ENCODE peak calls at places on chromosomes 4 and X, in six cellular contexts. One of them, this sample, is unnamed.

GRCh38 chr4:159444668-159445067 is 341.8 kb downstream of the RAPGEF2 start:
- DNase-seq in sigmoid colon: no peak
- DNase-seq in Peyer's patch: no peak
- DNase-seq in ovary: no peak
- DNase-seq in body of pancreas: no peak
- DNase-seq in esophagus muscularis mucosa: no peak
- DNase-seq in this sample: no peak

GRCh38 chrX:39990388-39990787 is 107.4 kb downstream of the BCOR start:
- DNase-seq in esophagus muscularis mucosa: no peak
- DNase-seq in body of pancreas: no peak
- DNase-seq in sigmoid colon: no peak
- DNase-seq in Peyer's patch: no peak
- DNase-seq in ovary: no peak
- DNase-seq in this sample: no peak

GRCh38 chrX:100864967-100865366 is 9.2 kb downstream of the NOX1 start:
- DNase-seq in Peyer's patch: no peak
- DNase-seq in sigmoid colon: no peak
- DNase-seq in body of pancreas: no peak
- DNase-seq in ovary: no peak
- DNase-seq in esophagus muscularis mucosa: no peak
- DNase-seq in this sample: no peak

GRCh38 chr4:25234390-25235367 is 846 bp downstream of the PI4K2B start:
- DNase-seq in esophagus muscularis mucosa: no peak
- DNase-seq in body of pancreas: peak; percentile 71
- DNase-seq in Peyer's patch: peak; percentile 32
- DNase-seq in sigmoid colon: peak; percentile 69
- DNase-seq in ovary: peak; percentile 61
- DNase-seq in this sample: peak; percentile 58

GRCh38 chrX:153580700-153581386 is 18.1 kb downstream of the CCNQ start:
- DNase-seq in esophagus muscularis mucosa: no peak
- DNase-seq in ovary: no peak
- DNase-seq in sigmoid colon: no peak
- DNase-seq in Peyer's patch: no peak
- DNase-seq in body of pancreas: no peak
- DNase-seq in this sample: no peak

GRCh38 chr4:95547708-95548471 is 883 bp downstream of the UNC5C start:
- DNase-seq in body of pancreas: no peak
- DNase-seq in esophagus muscularis mucosa: no peak
- DNase-seq in ovary: peak; percentile 38
- DNase-seq in Peyer's patch: no peak
- DNase-seq in sigmoid colon: peak; percentile 65
- DNase-seq in this sample: peak; percentile 64

GRCh38 chrX:1466971-1467561 is 14.4 kb upstream of the ASMTL start:
- DNase-seq in Peyer's patch: peak; percentile 78
- DNase-seq in ovary: no peak
- DNase-seq in sigmoid colon: peak; percentile 49
- DNase-seq in esophagus muscularis mucosa: peak; percentile 86
- DNase-seq in body of pancreas: no peak
- DNase-seq in this sample: no peak

GRCh38 chr4:168589154-168589553 is 92.3 kb downstream of the PALLD start:
- DNase-seq in esophagus muscularis mucosa: no peak
- DNase-seq in sigmoid colon: no peak
- DNase-seq in Peyer's patch: no peak
- DNase-seq in ovary: no peak
- DNase-seq in body of pancreas: peak; percentile 14
- DNase-seq in this sample: peak; percentile 8

GRCh38 chrX:37349131-37350033 is at the start of gene PRRG1:
- DNase-seq in body of pancreas: peak; percentile 80
- DNase-seq in sigmoid colon: peak; percentile 87
- DNase-seq in ovary: peak; percentile 75
- DNase-seq in Peyer's patch: no peak
- DNase-seq in esophagus muscularis mucosa: peak; percentile 91
- DNase-seq in this sample: peak; percentile 75
- TF ChIP-seq POLR2A in body of pancreas: peak; percentile 36
- TF ChIP-seq POLR2A in sigmoid colon: peak; percentile 22
- TF ChIP-seq POLR2A in ovary: peak; percentile 36
- TF ChIP-seq POLR2A in Peyer's patch: peak; percentile 19
- TF ChIP-seq POLR2A in esophagus muscularis mucosa: no peak
- TF ChIP-seq POLR2A in this sample: no peak

GRCh38 chr4:103074598-103075434 is 1.7 kb downstream of the SLC9B2 start:
- DNase-seq in body of pancreas: no peak
- DNase-seq in esophagus muscularis mucosa: no peak
- DNase-seq in sigmoid colon: no peak
- DNase-seq in Peyer's patch: no peak
- DNase-seq in ovary: no peak
- DNase-seq in this sample: no peak

GRCh38 chr4:103075435-103075893 is 1.1 kb downstream of the SLC9B2 start:
- DNase-seq in body of pancreas: no peak
- DNase-seq in Peyer's patch: no peak
- DNase-seq in esophagus muscularis mucosa: no peak
- DNase-seq in ovary: no peak
- DNase-seq in sigmoid colon: no peak
- DNase-seq in this sample: no peak

GRCh38 chr4:103076777-103077347 is 301 bp upstream of the SLC9B2 start:
- DNase-seq in esophagus muscularis mucosa: no peak
- DNase-seq in sigmoid colon: no peak
- DNase-seq in Peyer's patch: peak; percentile 25
- DNase-seq in body of pancreas: no peak
- DNase-seq in ovary: no peak
- DNase-seq in this sample: no peak

GRCh38 chr4:103074039-103074438 is 2.5 kb downstream of the SLC9B2 start:
- DNase-seq in ovary: no peak
- DNase-seq in Peyer's patch: no peak
- DNase-seq in sigmoid colon: no peak
- DNase-seq in body of pancreas: no peak
- DNase-seq in esophagus muscularis mucosa: no peak
- DNase-seq in this sample: no peak

GRCh38 chr4:103075894-103076776 is at the start of gene SLC9B2:
- DNase-seq in body of pancreas: peak; percentile 52
- DNase-seq in Peyer's patch: peak; percentile 71
- DNase-seq in esophagus muscularis mucosa: peak; percentile 94
- DNase-seq in sigmoid colon: peak; percentile 86
- DNase-seq in ovary: peak; percentile 79
- DNase-seq in this sample: peak; percentile 53
- TF ChIP-seq POLR2A in body of pancreas: peak; percentile 15
- TF ChIP-seq POLR2A in Peyer's patch: no peak
- TF ChIP-seq POLR2A in esophagus muscularis mucosa: no peak
- TF ChIP-seq POLR2A in sigmoid colon: no peak
- TF ChIP-seq POLR2A in ovary: peak; percentile 28
- TF ChIP-seq POLR2A in this sample: peak; percentile 4

DNA sequence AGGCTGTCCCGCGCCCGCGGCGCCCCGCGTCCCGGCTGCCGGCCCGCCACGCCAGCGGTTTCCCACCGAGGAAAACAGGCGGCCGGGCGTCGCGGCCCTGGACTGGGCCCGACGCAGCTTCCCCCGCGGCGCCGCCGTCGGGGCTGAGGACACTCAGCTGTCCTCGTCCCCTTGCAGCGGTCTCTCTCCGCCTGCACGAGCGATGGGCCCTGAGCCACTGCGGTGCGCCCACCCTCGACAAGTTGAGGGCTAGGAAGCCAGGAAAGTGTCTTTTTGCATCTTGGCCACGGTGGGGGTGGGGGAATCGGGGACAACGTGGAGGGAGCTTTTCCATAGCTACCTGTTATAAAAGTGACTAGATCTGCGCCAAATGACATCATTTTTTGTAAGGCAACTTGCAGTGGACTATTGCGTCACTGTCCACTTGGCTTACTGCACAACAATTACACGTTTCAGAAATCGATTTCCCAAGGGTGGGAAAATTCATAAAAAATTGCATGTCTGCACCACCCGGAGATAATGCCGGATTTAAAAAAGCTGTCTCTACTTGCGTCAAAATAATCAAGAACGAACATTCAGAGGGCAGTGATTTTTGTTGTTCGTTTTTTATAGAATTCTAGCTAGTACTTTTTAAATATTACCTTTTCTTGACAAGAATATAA is 1.1 kb downstream of the KLHL15 start:
- DNase-seq in ovary: no peak
- DNase-seq in Peyer's patch: no peak
- DNase-seq in sigmoid colon: peak; percentile 79
- DNase-seq in esophagus muscularis mucosa: no peak
- DNase-seq in body of pancreas: peak; percentile 69
- DNase-seq in this sample: no peak
- TF ChIP-seq POLR2A in ovary: peak; percentile 32
- TF ChIP-seq POLR2A in Peyer's patch: peak; percentile 27
- TF ChIP-seq POLR2A in sigmoid colon: no peak
- TF ChIP-seq POLR2A in esophagus muscularis mucosa: peak; percentile 37
- TF ChIP-seq POLR2A in body of pancreas: peak; percentile 47
- TF ChIP-seq POLR2A in this sample: no peak

GRCh38 chr4:112276113-112276512 is 9.6 kb downstream of the TIFA start:
- DNase-seq in sigmoid colon: no peak
- DNase-seq in esophagus muscularis mucosa: no peak
- DNase-seq in ovary: no peak
- DNase-seq in body of pancreas: no peak
- DNase-seq in Peyer's patch: no peak
- DNase-seq in this sample: no peak

GRCh38 chr4:112270051-112270450 is 15.7 kb downstream of the TIFA start:
- DNase-seq in body of pancreas: no peak
- DNase-seq in esophagus muscularis mucosa: no peak
- DNase-seq in sigmoid colon: no peak
- DNase-seq in Peyer's patch: no peak
- DNase-seq in ovary: no peak
- DNase-seq in this sample: no peak

GRCh38 chr4:112270643-112271484 is 14.8 kb downstream of the TIFA start:
- DNase-seq in esophagus muscularis mucosa: no peak
- DNase-seq in sigmoid colon: no peak
- DNase-seq in Peyer's patch: no peak
- DNase-seq in ovary: no peak
- DNase-seq in body of pancreas: no peak
- DNase-seq in this sample: no peak

GRCh38 chr4:112274959-112275358 is 10.7 kb downstream of the TIFA start:
- DNase-seq in esophagus muscularis mucosa: no peak
- DNase-seq in body of pancreas: no peak
- DNase-seq in ovary: no peak
- DNase-seq in sigmoid colon: no peak
- DNase-seq in Peyer's patch: no peak
- DNase-seq in this sample: no peak

DNA sequence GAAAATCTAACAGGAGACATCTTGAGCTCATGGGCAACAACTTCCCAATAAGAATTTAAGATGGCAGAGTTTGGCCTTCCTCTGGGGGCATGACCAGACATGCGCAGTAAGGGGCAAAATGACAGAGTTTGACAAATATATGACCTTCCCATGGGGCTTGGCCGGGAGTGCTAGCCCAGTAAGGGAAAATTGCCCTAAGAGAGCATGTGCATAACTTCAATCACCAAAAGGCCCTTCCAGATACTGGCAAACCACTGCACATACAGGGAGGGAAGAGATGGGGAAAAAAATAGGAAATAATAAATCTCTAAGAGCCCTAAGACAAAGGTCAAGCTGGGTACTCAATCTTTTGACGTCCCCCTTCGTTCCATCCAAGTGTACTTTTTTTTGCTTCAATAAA is 13.4 kb downstream of the TIFA start:
- DNase-seq in body of pancreas: no peak
- DNase-seq in Peyer's patch: no peak
- DNase-seq in ovary: no peak
- DNase-seq in esophagus muscularis mucosa: no peak
- DNase-seq in sigmoid colon: no peak
- DNase-seq in this sample: no peak
- TF ChIP-seq POLR2A in body of pancreas: no peak
- TF ChIP-seq POLR2A in Peyer's patch: no peak
- TF ChIP-seq POLR2A in ovary: no peak
- TF ChIP-seq POLR2A in esophagus muscularis mucosa: no peak
- TF ChIP-seq POLR2A in sigmoid colon: no peak
- TF ChIP-seq POLR2A in this sample: no peak

GRCh38 chr4:19123681-19124080 is 1102.1 kb upstream of the LCORL start:
- DNase-seq in esophagus muscularis mucosa: no peak
- DNase-seq in sigmoid colon: no peak
- DNase-seq in Peyer's patch: no peak
- DNase-seq in ovary: no peak
- DNase-seq in body of pancreas: no peak
- DNase-seq in this sample: no peak

GRCh38 chr4:19130836-19131235 is 1109.3 kb upstream of the LCORL start:
- DNase-seq in esophagus muscularis mucosa: no peak
- DNase-seq in body of pancreas: no peak
- DNase-seq in Peyer's patch: no peak
- DNase-seq in ovary: no peak
- DNase-seq in sigmoid colon: no peak
- DNase-seq in this sample: no peak

GRCh38 chr4:19128176-19128575 is 1106.6 kb upstream of the LCORL start:
- DNase-seq in ovary: no peak
- DNase-seq in body of pancreas: no peak
- DNase-seq in sigmoid colon: no peak
- DNase-seq in Peyer's patch: no peak
- DNase-seq in esophagus muscularis mucosa: no peak
- DNase-seq in this sample: no peak

DNA sequence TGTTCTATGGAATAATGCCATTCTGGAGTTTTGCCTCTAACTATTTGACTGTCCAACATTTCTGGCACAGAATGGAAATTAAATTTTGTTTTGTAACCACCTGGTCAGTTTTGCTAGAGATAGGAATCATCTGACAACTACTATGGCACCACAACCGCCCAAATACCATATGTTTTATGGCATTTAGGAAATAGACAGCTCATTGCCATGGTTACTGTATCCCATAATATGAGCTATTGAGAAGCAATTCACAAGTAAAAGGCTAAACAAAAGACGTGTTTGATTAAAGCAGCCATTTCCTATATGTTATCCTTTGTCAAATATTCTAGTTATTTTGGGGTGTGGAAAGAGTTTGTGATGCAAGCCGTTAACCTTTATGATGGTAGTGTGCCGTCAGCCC is 1105.3 kb upstream of the LCORL start:
- DNase-seq in esophagus muscularis mucosa: no peak
- DNase-seq in sigmoid colon: no peak
- DNase-seq in ovary: no peak
- DNase-seq in Peyer's patch: no peak
- DNase-seq in body of pancreas: no peak
- DNase-seq in this sample: no peak
- TF ChIP-seq POLR2A in esophagus muscularis mucosa: no peak
- TF ChIP-seq POLR2A in sigmoid colon: no peak
- TF ChIP-seq POLR2A in ovary: no peak
- TF ChIP-seq POLR2A in Peyer's patch: no peak
- TF ChIP-seq POLR2A in body of pancreas: no peak
- TF ChIP-seq POLR2A in this sample: no peak

GRCh38 chr4:58166496-58166895 is 1056.3 kb upstream of the IGFBP7 start:
- DNase-seq in Peyer's patch: no peak
- DNase-seq in sigmoid colon: no peak
- DNase-seq in body of pancreas: no peak
- DNase-seq in esophagus muscularis mucosa: no peak
- DNase-seq in ovary: no peak
- DNase-seq in this sample: no peak
- TF ChIP-seq POLR2A in Peyer's patch: no peak
- TF ChIP-seq POLR2A in sigmoid colon: no peak
- TF ChIP-seq POLR2A in body of pancreas: no peak
- TF ChIP-seq POLR2A in esophagus muscularis mucosa: no peak
- TF ChIP-seq POLR2A in ovary: no peak
- TF ChIP-seq POLR2A in this sample: no peak

GRCh38 chr4:122151982-122152698 is at the start of gene BLTP1:
- DNase-seq in sigmoid colon: peak; percentile 92
- DNase-seq in esophagus muscularis mucosa: peak; percentile 95
- DNase-seq in body of pancreas: peak; percentile 86
- DNase-seq in ovary: peak; percentile 91
- DNase-seq in Peyer's patch: peak; percentile 86
- DNase-seq in this sample: peak; percentile 90
- TF ChIP-seq POLR2A in sigmoid colon: peak; percentile 62
- TF ChIP-seq POLR2A in esophagus muscularis mucosa: no peak
- TF ChIP-seq POLR2A in body of pancreas: peak; percentile 45
- TF ChIP-seq POLR2A in ovary: peak; percentile 76
- TF ChIP-seq POLR2A in Peyer's patch: peak; percentile 57
- TF ChIP-seq POLR2A in this sample: peak; percentile 87

This sample was measured in thyroid gland.